ENCODE peak calls at places on chromosomes 7 and 10, in ten cellular contexts. D is GM12878; I is upper lobe of right lung; K is sigmoid colon; S is iPS DF 6.9; C is SJSA1; W is uterus; A is esophagus squamous epithelium; F is heart left ventricle; T is CD4-positive, CD25-positive, alpha-beta regulatory T cell. G is an unnamed sample.

GRCh38 chr10:16521311-16522016 is at the start of gene C1QL3:
- DNase-seq in D (no peak), I (no peak), K (no peak), S (no peak), C (no peak), W (no peak), A (no peak), F (no peak), T (peak; percentile 24), G (peak; percentile 24)

GRCh38 chr7:8204674-8205377 is 57.1 kb downstream of the ICA1 start:
- DNase-seq in D (no peak), I (no peak), K (no peak), S (no peak), C (no peak), W (no peak), A (no peak), F (no peak), T (no peak), G (no peak)

GRCh38 chr7:129955993-129956543 is 3.3 kb upstream of the UBE2H start:
- DNase-seq in D (no peak), I (no peak), K (peak; percentile 12), S (no peak), C (no peak), W (no peak), A (no peak), F (no peak), T (no peak), G (no peak)

GRCh38 chr10:132335189-132336063 is 3.4 kb downstream of the LRRC27 start:
- DNase-seq in D (peak; percentile 65), I (peak; percentile 81), K (peak; percentile 74), S (no peak), C (no peak), W (no peak), A (no peak), F (no peak), T (no peak), G (no peak)

GRCh38 chr7:91942312-91942711 is 1.6 kb downstream of the AKAP9 start:
- DNase-seq in D (no peak), I (no peak), K (no peak), S (no peak), C (no peak), W (no peak), A (no peak), F (no peak), T (no peak), G (no peak)

GRCh38 chr7:105353752-105354328 is 34.9 kb downstream of the SRPK2 start:
- DNase-seq in D (no peak), I (no peak), K (peak; percentile 71), S (no peak), C (peak; percentile 8), W (peak; percentile 34), A (no peak), F (peak; percentile 64), T (no peak), G (peak; percentile 41)

GRCh38 chr7:142432386-142432785 is 174.5 kb upstream of the PRSS58 start:
- DNase-seq in D (no peak), I (no peak), K (no peak), S (no peak), C (no peak), W (no peak), A (no peak), F (no peak), T (no peak), G (no peak)

GRCh38 chr7:141649137-141649864 is 52.7 kb downstream of the DENND11 start:
- DNase-seq in D (peak; percentile 45), I (no peak), K (no peak), S (no peak), C (no peak), W (no peak), A (no peak), F (no peak), T (no peak), G (no peak)

GRCh38 chr10:118282670-118283069 is 59.5 kb downstream of the FAM204A start:
- DNase-seq in D (no peak), I (no peak), K (no peak), S (no peak), C (no peak), W (no peak), A (no peak), F (no peak), T (no peak), G (no peak)

GRCh38 chr7:74026406-74027123 is 1.4 kb upstream of the ELN start:
- DNase-seq in D (no peak), I (peak; percentile 87), K (peak; percentile 92), S (no peak), C (peak; percentile 63), W (peak; percentile 89), A (no peak), F (peak; percentile 84), T (peak; percentile 39), G (peak; percentile 90)

GRCh38 chr7:151243045-151243349 is 5.5 kb downstream of the SMARCD3 start:
- DNase-seq in D (no peak), I (peak; percentile 54), K (no peak), S (no peak), C (no peak), W (no peak), A (no peak), F (no peak), T (no peak), G (no peak)

GRCh38 chr7:98994046-98994944 is 116.0 kb downstream of the TRRAP start:
- DNase-seq in D (no peak), I (peak; percentile 46), K (no peak), S (no peak), C (no peak), W (no peak), A (no peak), F (no peak), T (no peak), G (no peak)

GRCh38 chr7:153518201-153518984 is 533.8 kb upstream of the DPP6 start:
- DNase-seq in D (no peak), I (no peak), K (no peak), S (no peak), C (no peak), W (no peak), A (no peak), F (no peak), T (no peak), G (no peak)

GRCh38 chr10:80465839-80466590 is 11.9 kb downstream of the TSPAN14 start:
- DNase-seq in D (no peak), I (no peak), K (no peak), S (no peak), C (no peak), W (no peak), A (no peak), F (no peak), T (peak; percentile 73), G (no peak)

GRCh38 chr10:71285180-71285545 is 33.9 kb upstream of the SLC29A3 start:
- DNase-seq in D (no peak), I (no peak), K (no peak), S (no peak), C (peak; percentile 21), W (peak; percentile 58), A (no peak), F (no peak), T (no peak), G (no peak)

GRCh38 chr7:48280100-48280499 is 108.8 kb downstream of the ABCA13 start:
- DNase-seq in D (no peak), I (no peak), K (no peak), S (no peak), C (peak; percentile 34), W (no peak), A (no peak), F (no peak), T (no peak), G (no peak)

GRCh38 chr10:4498763-4499251 is 327.2 kb upstream of the AKR1E2 start:
- DNase-seq in D (no peak), I (no peak), K (no peak), S (no peak), C (peak; percentile 58), W (no peak), A (no peak), F (no peak), T (no peak), G (no peak)

GRCh38 chr7:116522247-116522646 is 2.6 kb upstream of the CAV1 start:
- DNase-seq in D (no peak), I (no peak), K (no peak), S (no peak), C (peak; percentile 83), W (no peak), A (no peak), F (no peak), T (no peak), G (no peak)

GRCh38 chr7:23337374-23337773 is 38.2 kb downstream of the MALSU1 start:
- DNase-seq in D (no peak), I (no peak), K (no peak), S (no peak), C (no peak), W (no peak), A (no peak), F (no peak), T (no peak), G (no peak)
- H3K4me1 ChIP-seq in D (no peaks in the 10 kb centered on the region), I (peaks cover 36% of the 10 kb centered on the region), K (no peaks in the 10 kb centered on the region), S (no peaks in the 10 kb centered on the region), C (peaks cover 64% of the 10 kb centered on the region), W (no peaks in the 10 kb centered on the region), A (no peaks in the 10 kb centered on the region), F (peaks cover 10% of the 10 kb centered on the region), T (no peaks in the 10 kb centered on the region), G (peaks cover 33% of the 10 kb centered on the region)

GRCh38 chr7:158861004-158861787 is 4.8 kb downstream of the DYNC2I1 start:
- DNase-seq in D (no peak), I (no peak), K (peak; percentile 52), S (no peak), C (no peak), W (no peak), A (no peak), F (no peak), T (no peak), G (no peak)
- H3K4me1 ChIP-seq in D (peaks cover 8% of the 10 kb centered on the region), I (peaks cover 24% of the 10 kb centered on the region), K (no peaks in the 10 kb centered on the region), S (peaks cover 4% of the 10 kb centered on the region), C (peaks cover 6% of the 10 kb centered on the region), W (peaks cover 4% of the 10 kb centered on the region), A (no peaks in the 10 kb centered on the region), F (peaks cover 22% of the 10 kb centered on the region), T (peaks cover 15% of the 10 kb centered on the region), G (peaks cover 9% of the 10 kb centered on the region)

GRCh38 chr7:138342990-138343389 is 117.1 kb upstream of the TRIM24 start:
- DNase-seq in D (no peak), I (no peak), K (no peak), S (no peak), C (no peak), W (no peak), A (no peak), F (no peak), T (no peak), G (no peak)

DNA sequence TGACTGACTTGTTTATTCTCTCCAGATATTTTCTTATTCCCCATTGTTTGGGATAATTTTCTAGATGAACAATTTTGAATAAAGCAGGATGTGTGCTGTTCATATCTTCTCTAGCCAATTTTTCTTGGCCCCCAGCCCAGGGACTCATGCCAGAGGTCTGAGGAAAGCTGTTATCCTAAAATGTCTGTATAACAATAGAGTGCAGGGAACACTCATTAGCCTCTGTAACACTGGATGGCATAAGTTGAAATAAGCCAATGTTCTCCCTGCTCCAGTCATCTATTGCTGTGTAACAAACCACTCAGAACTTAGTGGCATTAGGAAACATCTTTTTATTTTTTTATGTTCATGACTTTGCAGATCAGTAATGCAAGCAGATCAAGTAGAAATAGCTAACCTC is 121.7 kb upstream of the TRIM24 start:
- DNase-seq in D (no peak), I (no peak), K (peak; percentile 65), S (no peak), C (no peak), W (peak; percentile 15), A (no peak), F (peak; percentile 74), T (no peak), G (no peak)
- H3K4me1 ChIP-seq in D (no peaks in the 10 kb centered on the region), I (no peaks in the 10 kb centered on the region), K (no peaks in the 10 kb centered on the region), S (no peaks in the 10 kb centered on the region), C (no peaks in the 10 kb centered on the region), W (no peaks in the 10 kb centered on the region), A (no peaks in the 10 kb centered on the region), F (peaks cover 8% of the 10 kb centered on the region), T (no peaks in the 10 kb centered on the region), G (no peaks in the 10 kb centered on the region)

GRCh38 chr10:78434886-78435285 is 401.2 kb downstream of the RPS24 start:
- DNase-seq in D (no peak), I (no peak), K (peak; percentile 53), S (no peak), C (no peak), W (no peak), A (no peak), F (no peak), T (no peak), G (no peak)
- H3K4me1 ChIP-seq in D (no peaks in the 10 kb centered on the region), I (no peaks in the 10 kb centered on the region), K (no peaks in the 10 kb centered on the region), S (no peaks in the 10 kb centered on the region), C (peaks cover 43% of the 10 kb centered on the region), W (peaks cover 17% of the 10 kb centered on the region), A (no peaks in the 10 kb centered on the region), F (peaks cover 20% of the 10 kb centered on the region), T (no peaks in the 10 kb centered on the region), G (no peaks in the 10 kb centered on the region)